ENCODE peak calls at places on chromosome 17, in eight cellular contexts. One of them, this sample, is unnamed.

GRCh38 chr17:81196505-81197408 is 26.0 kb downstream of the CEP131 start:
- ATAC-seq in activated T-cell treated with anti-CD3 and anti-CD28 coated beads, Interleukin-2, amount 50 U/mL, for 4 hours: no peak
- ATAC-seq in aorta: no peak
- ATAC-seq in Panc1: no peak
- ATAC-seq in left lung: no peak
- ATAC-seq in GM12878: no peak
- ATAC-seq in activated CD8-positive, alpha-beta T cell treated with anti-CD3 and anti-CD28 coated beads, Interleukin-2, amount 10 ng/mL, durations not matched to agents 7 days and 5 days: no peak
- ATAC-seq in left ventricle myocardium superior: no peak
- ATAC-seq in this sample: no peak

GRCh38 chr17:56441331-56441730 is 152.2 kb upstream of the NOG start:
- ATAC-seq in activated T-cell treated with anti-CD3 and anti-CD28 coated beads, Interleukin-2, amount 50 U/mL, for 4 hours: no peak
- ATAC-seq in aorta: no peak
- ATAC-seq in Panc1: no peak
- ATAC-seq in left lung: no peak
- ATAC-seq in GM12878: no peak
- ATAC-seq in activated CD8-positive, alpha-beta T cell treated with anti-CD3 and anti-CD28 coated beads, Interleukin-2, amount 10 ng/mL, durations not matched to agents 7 days and 5 days: no peak
- ATAC-seq in left ventricle myocardium superior: no peak
- ATAC-seq in this sample: no peak

GRCh38 chr17:76547183-76547641 is 7.4 kb downstream of the PRCD start:
- ATAC-seq in activated T-cell treated with anti-CD3 and anti-CD28 coated beads, Interleukin-2, amount 50 U/mL, for 4 hours: peak
- ATAC-seq in aorta: peak
- ATAC-seq in Panc1: peak
- ATAC-seq in left lung: peak
- ATAC-seq in GM12878: peak
- ATAC-seq in activated CD8-positive, alpha-beta T cell treated with anti-CD3 and anti-CD28 coated beads, Interleukin-2, amount 10 ng/mL, durations not matched to agents 7 days and 5 days: peak
- ATAC-seq in left ventricle myocardium superior: peak
- ATAC-seq in this sample: peak

GRCh38 chr17:38871247-38871991 is 1.6 kb downstream of the LASP1 start:
- ATAC-seq in activated T-cell treated with anti-CD3 and anti-CD28 coated beads, Interleukin-2, amount 50 U/mL, for 4 hours: peak
- ATAC-seq in aorta: no peak
- ATAC-seq in Panc1: no peak
- ATAC-seq in left lung: peak
- ATAC-seq in GM12878: peak
- ATAC-seq in activated CD8-positive, alpha-beta T cell treated with anti-CD3 and anti-CD28 coated beads, Interleukin-2, amount 10 ng/mL, durations not matched to agents 7 days and 5 days: peak
- ATAC-seq in left ventricle myocardium superior: no peak
- ATAC-seq in this sample: no peak

GRCh38 chr17:58513913-58514794 is at the start of gene MTMR4:
- ATAC-seq in activated T-cell treated with anti-CD3 and anti-CD28 coated beads, Interleukin-2, amount 50 U/mL, for 4 hours: peak
- ATAC-seq in aorta: peak
- ATAC-seq in Panc1: peak
- ATAC-seq in left lung: peak
- ATAC-seq in GM12878: peak
- ATAC-seq in activated CD8-positive, alpha-beta T cell treated with anti-CD3 and anti-CD28 coated beads, Interleukin-2, amount 10 ng/mL, durations not matched to agents 7 days and 5 days: peak
- ATAC-seq in left ventricle myocardium superior: peak
- ATAC-seq in this sample: peak

GRCh38 chr17:16477255-16477654 is 14.7 kb downstream of the LRRC75A start:
- ATAC-seq in activated T-cell treated with anti-CD3 and anti-CD28 coated beads, Interleukin-2, amount 50 U/mL, for 4 hours: no peak
- ATAC-seq in aorta: peak
- ATAC-seq in Panc1: peak
- ATAC-seq in left lung: peak
- ATAC-seq in GM12878: no peak
- ATAC-seq in activated CD8-positive, alpha-beta T cell treated with anti-CD3 and anti-CD28 coated beads, Interleukin-2, amount 10 ng/mL, durations not matched to agents 7 days and 5 days: no peak
- ATAC-seq in left ventricle myocardium superior: peak
- ATAC-seq in this sample: no peak

GRCh38 chr17:67121317-67121887 is 77.0 kb downstream of the CACNG1 start:
- ATAC-seq in activated T-cell treated with anti-CD3 and anti-CD28 coated beads, Interleukin-2, amount 50 U/mL, for 4 hours: no peak
- ATAC-seq in aorta: no peak
- ATAC-seq in Panc1: no peak
- ATAC-seq in left lung: peak
- ATAC-seq in GM12878: no peak
- ATAC-seq in activated CD8-positive, alpha-beta T cell treated with anti-CD3 and anti-CD28 coated beads, Interleukin-2, amount 10 ng/mL, durations not matched to agents 7 days and 5 days: no peak
- ATAC-seq in left ventricle myocardium superior: peak
- ATAC-seq in this sample: no peak

GRCh38 chr17:42031584-42031983 is 11.7 kb downstream of the NKIRAS2 start:
- ATAC-seq in activated T-cell treated with anti-CD3 and anti-CD28 coated beads, Interleukin-2, amount 50 U/mL, for 4 hours: no peak
- ATAC-seq in aorta: no peak
- ATAC-seq in Panc1: no peak
- ATAC-seq in left lung: no peak
- ATAC-seq in GM12878: no peak
- ATAC-seq in activated CD8-positive, alpha-beta T cell treated with anti-CD3 and anti-CD28 coated beads, Interleukin-2, amount 10 ng/mL, durations not matched to agents 7 days and 5 days: no peak
- ATAC-seq in left ventricle myocardium superior: peak
- ATAC-seq in this sample: no peak

GRCh38 chr17:34351041-34351575 is 5.2 kb upstream of the CCL13 start:
- ATAC-seq in activated T-cell treated with anti-CD3 and anti-CD28 coated beads, Interleukin-2, amount 50 U/mL, for 4 hours: no peak
- ATAC-seq in aorta: no peak
- ATAC-seq in Panc1: no peak
- ATAC-seq in left lung: no peak
- ATAC-seq in GM12878: no peak
- ATAC-seq in activated CD8-positive, alpha-beta T cell treated with anti-CD3 and anti-CD28 coated beads, Interleukin-2, amount 10 ng/mL, durations not matched to agents 7 days and 5 days: no peak
- ATAC-seq in left ventricle myocardium superior: no peak
- ATAC-seq in this sample: no peak

GRCh38 chr17:68539536-68540469 is 27.6 kb downstream of the PRKAR1A start:
- ATAC-seq in activated T-cell treated with anti-CD3 and anti-CD28 coated beads, Interleukin-2, amount 50 U/mL, for 4 hours: no peak
- ATAC-seq in aorta: peak
- ATAC-seq in Panc1: no peak
- ATAC-seq in left lung: peak
- ATAC-seq in GM12878: peak
- ATAC-seq in activated CD8-positive, alpha-beta T cell treated with anti-CD3 and anti-CD28 coated beads, Interleukin-2, amount 10 ng/mL, durations not matched to agents 7 days and 5 days: no peak
- ATAC-seq in left ventricle myocardium superior: peak
- ATAC-seq in this sample: peak

GRCh38 chr17:77349976-77350830 is 209.4 kb downstream of the SEC14L1 start:
- ATAC-seq in activated T-cell treated with anti-CD3 and anti-CD28 coated beads, Interleukin-2, amount 50 U/mL, for 4 hours: no peak
- ATAC-seq in aorta: peak
- ATAC-seq in Panc1: no peak
- ATAC-seq in left lung: peak
- ATAC-seq in GM12878: no peak
- ATAC-seq in activated CD8-positive, alpha-beta T cell treated with anti-CD3 and anti-CD28 coated beads, Interleukin-2, amount 10 ng/mL, durations not matched to agents 7 days and 5 days: no peak
- ATAC-seq in left ventricle myocardium superior: peak
- ATAC-seq in this sample: no peak

GRCh38 chr17:34584805-34585416 is 5.5 kb downstream of the TMEM132E start:
- ATAC-seq in activated T-cell treated with anti-CD3 and anti-CD28 coated beads, Interleukin-2, amount 50 U/mL, for 4 hours: no peak
- ATAC-seq in aorta: no peak
- ATAC-seq in Panc1: peak
- ATAC-seq in left lung: no peak
- ATAC-seq in GM12878: no peak
- ATAC-seq in activated CD8-positive, alpha-beta T cell treated with anti-CD3 and anti-CD28 coated beads, Interleukin-2, amount 10 ng/mL, durations not matched to agents 7 days and 5 days: no peak
- ATAC-seq in left ventricle myocardium superior: no peak
- ATAC-seq in this sample: peak

GRCh38 chr17:64455993-64456885 is 7.3 kb downstream of the MILR1 start:
- ATAC-seq in activated T-cell treated with anti-CD3 and anti-CD28 coated beads, Interleukin-2, amount 50 U/mL, for 4 hours: no peak
- ATAC-seq in aorta: no peak
- ATAC-seq in Panc1: no peak
- ATAC-seq in left lung: peak
- ATAC-seq in GM12878: peak
- ATAC-seq in activated CD8-positive, alpha-beta T cell treated with anti-CD3 and anti-CD28 coated beads, Interleukin-2, amount 10 ng/mL, durations not matched to agents 7 days and 5 days: peak
- ATAC-seq in left ventricle myocardium superior: no peak
- ATAC-seq in this sample: peak

GRCh38 chr17:28949185-28950016 is 1.9 kb downstream of the PHF12 start:
- ATAC-seq in activated T-cell treated with anti-CD3 and anti-CD28 coated beads, Interleukin-2, amount 50 U/mL, for 4 hours: peak
- ATAC-seq in aorta: no peak
- ATAC-seq in Panc1: peak
- ATAC-seq in left lung: peak
- ATAC-seq in GM12878: peak
- ATAC-seq in activated CD8-positive, alpha-beta T cell treated with anti-CD3 and anti-CD28 coated beads, Interleukin-2, amount 10 ng/mL, durations not matched to agents 7 days and 5 days: no peak
- ATAC-seq in left ventricle myocardium superior: peak
- ATAC-seq in this sample: peak

GRCh38 chr17:8005951-8006730 is 3.7 kb downstream of the GUCY2D start:
- ATAC-seq in activated T-cell treated with anti-CD3 and anti-CD28 coated beads, Interleukin-2, amount 50 U/mL, for 4 hours: peak
- ATAC-seq in aorta: no peak
- ATAC-seq in Panc1: no peak
- ATAC-seq in left lung: no peak
- ATAC-seq in GM12878: peak
- ATAC-seq in activated CD8-positive, alpha-beta T cell treated with anti-CD3 and anti-CD28 coated beads, Interleukin-2, amount 10 ng/mL, durations not matched to agents 7 days and 5 days: peak
- ATAC-seq in left ventricle myocardium superior: no peak
- ATAC-seq in this sample: no peak

GRCh38 chr17:74260525-74260850 is 13.5 kb upstream of the DNAI2 start:
- ATAC-seq in activated T-cell treated with anti-CD3 and anti-CD28 coated beads, Interleukin-2, amount 50 U/mL, for 4 hours: no peak
- ATAC-seq in aorta: no peak
- ATAC-seq in Panc1: peak
- ATAC-seq in left lung: no peak
- ATAC-seq in GM12878: no peak
- ATAC-seq in activated CD8-positive, alpha-beta T cell treated with anti-CD3 and anti-CD28 coated beads, Interleukin-2, amount 10 ng/mL, durations not matched to agents 7 days and 5 days: no peak
- ATAC-seq in left ventricle myocardium superior: no peak
- ATAC-seq in this sample: no peak